ENCODE peak calls at places on chromosomes 6 and 20, in ten cellular contexts. B, O, V, C, D, W, N, J, T and Q are unnamed samples.
A peak's percentile ranks its signal among the peaks of the same experiment; 100 is the strongest.

GRCh38 chr6:113818528-113818927 is 38.6 kb upstream of the MARCKS start:
- DNase-seq in B (no peak), O (no peak), V (no peak), C (no peak), D (no peak), W (no peak), N (no peak), J (no peak), T (no peak), Q (no peak)

GRCh38 chr6:63964347-63964746 is 328.7 kb downstream of the PHF3 start:
- DNase-seq in B (no peak), O (no peak), V (no peak), C (no peak), D (no peak), W (no peak), N (no peak), J (no peak), T (no peak), Q (no peak)

GRCh38 chr20:45325367-45325766 is 17.3 kb upstream of the MATN4 start:
- DNase-seq in B (no peak), O (no peak), V (no peak), C (no peak), D (no peak), W (no peak), N (no peak), J (no peak), T (no peak), Q (no peak)

GRCh38 chr6:27545271-27546046 is 72.6 kb upstream of the ZNF184 start:
- DNase-seq in B (no peak), O (no peak), V (no peak), C (no peak), D (no peak), W (no peak), N (no peak), J (no peak), T (no peak), Q (no peak)

GRCh38 chr6:12012231-12012565 is at the start of gene HIVEP1:
- DNase-seq in B (peak; percentile 29), O (no peak), V (peak; percentile 14), C (no peak), D (peak; percentile 71), W (peak; percentile 59), N (peak; percentile 56), J (no peak), T (peak; percentile 32), Q (peak; percentile 23)

GRCh38 chr6:159720708-159721107 is 6.6 kb upstream of the WTAP start:
- DNase-seq in B (peak; percentile 49), O (no peak), V (peak; percentile 30), C (no peak), D (no peak), W (no peak), N (no peak), J (peak; percentile 46), T (peak; percentile 53), Q (no peak)

GRCh38 chr6:148516116-148517016 is 173.7 kb downstream of the SASH1 start:
- DNase-seq in B (no peak), O (no peak), V (no peak), C (no peak), D (no peak), W (no peak), N (no peak), J (no peak), T (no peak), Q (no peak)

GRCh38 chr6:56745971-56746370 is 103.3 kb upstream of the DST start:
- DNase-seq in B (no peak), O (no peak), V (no peak), C (no peak), D (no peak), W (no peak), N (no peak), J (no peak), T (no peak), Q (no peak)

GRCh38 chr6:48206091-48206490 is 95.1 kb upstream of the PTCHD4 start:
- DNase-seq in B (no peak), O (no peak), V (no peak), C (no peak), D (no peak), W (no peak), N (no peak), J (no peak), T (no peak), Q (no peak)

GRCh38 chr20:1215386-1216170 is 10.3 kb upstream of the RAD21L1 start:
- DNase-seq in B (no peak), O (no peak), V (no peak), C (no peak), D (no peak), W (no peak), N (no peak), J (no peak), T (no peak), Q (no peak)

GRCh38 chr6:116392158-116393032 is 21.6 kb downstream of the DSE start:
- DNase-seq in B (no peak), O (no peak), V (peak; percentile 23), C (no peak), D (no peak), W (no peak), N (no peak), J (no peak), T (no peak), Q (no peak)

GRCh38 chr6:19013011-19013410 is 625.9 kb downstream of the RNF144B start:
- DNase-seq in B (no peak), O (no peak), V (no peak), C (no peak), D (no peak), W (no peak), N (no peak), J (no peak), T (no peak), Q (no peak)

GRCh38 chr6:157268835-157269234 is 54.5 kb downstream of the TMEM242 start:
- DNase-seq in B (no peak), O (no peak), V (no peak), C (peak; percentile 51), D (peak; percentile 48), W (no peak), N (peak; percentile 44), J (no peak), T (no peak), Q (no peak)

GRCh38 chr20:10508060-10508459 is 73.0 kb downstream of the SLX4IP start:
- DNase-seq in B (peak; percentile 61), O (no peak), V (no peak), C (peak; percentile 78), D (peak; percentile 84), W (no peak), N (peak; percentile 78), J (no peak), T (peak; percentile 79), Q (no peak)

GRCh38 chr6:84623956-84624680 is 140.3 kb downstream of the TBX18 start:
- DNase-seq in B (no peak), O (no peak), V (no peak), C (no peak), D (no peak), W (no peak), N (no peak), J (no peak), T (no peak), Q (no peak)

GRCh38 chr6:33237731-33238130 is 29.4 kb downstream of the RING1 start:
- DNase-seq in B (no peak), O (no peak), V (no peak), C (no peak), D (peak; percentile 13), W (no peak), N (no peak), J (no peak), T (peak; percentile 56), Q (no peak)

GRCh38 chr20:2519115-2519815 is 10.6 kb upstream of the ZNF343 start:
- DNase-seq in B (no peak), O (no peak), V (no peak), C (no peak), D (no peak), W (no peak), N (no peak), J (no peak), T (no peak), Q (no peak)

GRCh38 chr20:46954490-46955038 is 59.9 kb downstream of the EYA2 start:
- DNase-seq in B (no peak), O (no peak), V (no peak), C (no peak), D (peak; percentile 32), W (no peak), N (no peak), J (peak; percentile 86), T (no peak), Q (peak; percentile 20)

GRCh38 chr6:3799731-3800130 is 48.2 kb upstream of the PXDC1 start:
- DNase-seq in B (no peak), O (no peak), V (no peak), C (no peak), D (no peak), W (no peak), N (no peak), J (no peak), T (no peak), Q (no peak)
- H3K4me1 ChIP-seq in B (no peaks in the 10 kb centered on the region), O (peaks cover 42% of the 10 kb centered on the region), V (no peaks in the 10 kb centered on the region), C (peaks cover 71% of the 10 kb centered on the region), D (peaks cover 45% of the 10 kb centered on the region), W (peaks cover 37% of the 10 kb centered on the region), N (peaks cover 8% of the 10 kb centered on the region), J (peaks cover 46% of the 10 kb centered on the region), T (peaks cover 12% of the 10 kb centered on the region), Q (peaks cover 24% of the 10 kb centered on the region)

DNA sequence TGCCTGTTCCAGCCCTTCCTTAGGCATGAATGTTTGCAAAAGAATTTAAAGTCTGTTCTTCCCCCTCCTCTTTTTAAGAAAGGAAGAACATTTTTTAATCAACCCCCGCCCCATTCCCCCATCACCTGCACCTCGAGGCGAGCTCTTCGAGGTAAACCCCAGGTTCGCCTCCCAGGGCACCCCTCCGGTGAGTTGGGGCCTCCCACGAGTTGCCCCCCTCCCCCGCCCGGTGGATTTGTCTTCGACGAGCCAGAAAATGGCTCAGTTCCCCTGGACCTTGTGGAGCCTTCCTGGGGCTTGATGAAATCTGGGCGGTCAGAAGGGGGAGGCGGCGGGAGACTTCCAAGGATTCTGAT is 256 bp upstream of the OVOL2 start:
- DNase-seq in B (no peak), O (no peak), V (no peak), C (no peak), D (no peak), W (peak; percentile 54), N (no peak), J (no peak), T (no peak), Q (no peak)
- H3K4me3 ChIP-seq in B (peak overlapping the region; percentile 65), O (peak overlapping the region; percentile 45), V (no peak overlapping the region), C (peak overlapping the region; percentile 8), D (no peak overlapping the region), W (peak overlapping the region; percentile 58), N (no peak overlapping the region), J (peak overlapping the region; percentile 65), T (peak overlapping the region; percentile 26), Q (no peak overlapping the region)

GRCh38 chr6:111759413-111759835 is 113.8 kb downstream of the FYN start:
- DNase-seq in B (no peak), O (no peak), V (no peak), C (no peak), D (no peak), W (no peak), N (no peak), J (no peak), T (no peak), Q (no peak)
- H3K4me1 ChIP-seq in B (no peaks in the 10 kb centered on the region), O (peaks cover 71% of the 10 kb centered on the region), V (peaks cover 97% of the 10 kb centered on the region), C (peaks cover 28% of the 10 kb centered on the region), D (peaks cover 53% of the 10 kb centered on the region), W (peaks cover 65% of the 10 kb centered on the region), N (no peaks in the 10 kb centered on the region), J (no peaks in the 10 kb centered on the region), T (peaks cover 18% of the 10 kb centered on the region), Q (peaks cover 42% of the 10 kb centered on the region)

GRCh38 chr20:3777726-3778629 is 3.3 kb downstream of the SPEF1 start:
- DNase-seq in B (no peak), O (no peak), V (peak; percentile 50), C (peak; percentile 85), D (peak; percentile 90), W (peak; percentile 84), N (no peak), J (peak; percentile 95), T (peak; percentile 64), Q (no peak)
- H3K4me3 ChIP-seq in B (peak overlapping the region; percentile 35), O (peak overlapping the region; percentile 51), V (peak overlapping the region; percentile 63), C (peak overlapping the region; percentile 49), D (peak overlapping the region; percentile 54), W (peak overlapping the region; percentile 62), N (peak overlapping the region; percentile 43), J (peak overlapping the region; percentile 45), T (peak overlapping the region; percentile 64), Q (peak overlapping the region; percentile 49)